ENCODE peak calls at places on chromosomes 11 and 22, in eight cellular contexts. Q, J, M, C, R, G, A and P are unnamed samples.
A peak's percentile ranks its signal among the peaks of the same experiment; 100 is the strongest.

GRCh38 chr11:63564056-63564784 is 1.0 kb upstream of the PLAAT2 start:
- DNase-seq in C (no peak), R (no peak), M (no peak), G (no peak), J (peak; percentile 90), A (no peak), Q (peak; percentile 13), P (no peak)

GRCh38 chr22:19713228-19713627 is 1.1 kb upstream of the SEPTIN5 start:
- DNase-seq in R (no peak), A (no peak), M (no peak), J (no peak), Q (no peak), G (no peak), C (peak; percentile 19), P (no peak)

GRCh38 chr11:76553554-76554476 is 109.0 kb downstream of the EMSY start:
- DNase-seq in A (no peak), G (no peak), M (no peak), Q (no peak), R (no peak), C (no peak), J (no peak), P (no peak)

GRCh38 chr11:78339483-78339882 is 78.1 kb downstream of the GAB2 start:
- DNase-seq in J (no peak), G (no peak), Q (no peak), R (no peak), C (no peak), A (no peak), M (no peak), P (no peak)

GRCh38 chr11:72224587-72225410 is at the start of gene INPPL1:
- DNase-seq in M (no peak), C (peak; percentile 63), A (no peak), Q (peak; percentile 50), R (no peak), G (no peak), J (peak; percentile 86), P (peak; percentile 46)

GRCh38 chr11:81966340-81966739 is 767.3 kb downstream of the FAM181B start:
- DNase-seq in J (no peak), A (no peak), Q (no peak), G (no peak), M (no peak), C (no peak), R (no peak), P (no peak)

GRCh38 chr11:60836866-60837510 is 4.9 kb upstream of the CCDC86 start:
- DNase-seq in C (no peak), G (no peak), J (no peak), M (no peak), A (no peak), Q (no peak), R (no peak), P (no peak)

GRCh38 chr22:37906364-37907008 is 389 bp downstream of the MICALL1 start:
- DNase-seq in M (peak; percentile 14), G (no peak), J (peak; percentile 81), Q (no peak), A (no peak), R (no peak), C (no peak), P (peak; percentile 43)

GRCh38 chr11:69874178-69874983 is 55.2 kb upstream of the FGF3 start:
- DNase-seq in M (no peak), G (no peak), Q (no peak), J (no peak), A (no peak), R (no peak), C (peak; percentile 12), P (no peak)

GRCh38 chr22:21936151-21936778 is 16.4 kb downstream of the PPM1F start:
- DNase-seq in J (no peak), C (peak; percentile 59), R (no peak), G (peak; percentile 30), A (no peak), M (no peak), Q (peak; percentile 34), P (no peak)

GRCh38 chr11:120131941-120132644 is 5.8 kb downstream of the TRIM29 start:
- DNase-seq in A (no peak), Q (no peak), C (no peak), J (peak; percentile 76), M (no peak), G (no peak), R (no peak), P (no peak)

GRCh38 chr11:95498731-95499396 is 267.9 kb upstream of the SESN3 start:
- DNase-seq in J (no peak), A (no peak), R (no peak), C (no peak), G (no peak), M (no peak), Q (no peak), P (no peak)

GRCh38 chr11:77589521-77590193 is at the start of gene AQP11:
- DNase-seq in Q (peak; percentile 82), R (peak; percentile 54), G (peak; percentile 64), A (peak; percentile 51), C (peak; percentile 84), J (peak; percentile 93), M (peak; percentile 36), P (peak; percentile 68)

GRCh38 chr22:50691521-50691920 is 18.9 kb downstream of the SHANK3 start:
- DNase-seq in Q (no peak), J (no peak), M (peak; percentile 29), G (no peak), R (no peak), A (no peak), C (no peak), P (no peak)

GRCh38 chr11:113663567-113663966 is 42.5 kb downstream of the TMPRSS5 start:
- DNase-seq in Q (no peak), M (no peak), R (no peak), G (no peak), J (no peak), A (no peak), C (no peak), P (no peak)